ENCODE peak calls at places on chromosomes 2 and 18, in ten cellular contexts. One of them, this sample, is unnamed.

GRCh38 chr18:77088977-77089795 is 43.4 kb downstream of the MBP start:
- DNase-seq in left ventricle myocardium inferior: no peak
- DNase-seq in gastrocnemius medialis: peak
- DNase-seq in activated CD8-positive, alpha-beta memory T cell treated with anti-CD3 and anti-CD28 coated beads for 4 hours: no peak
- DNase-seq in HFFc6: no peak
- DNase-seq in NCI-H345: no peak
- DNase-seq in iris pigment epithelial cell: no peak
- DNase-seq in breast epithelium: peak
- DNase-seq in putamen: no peak
- DNase-seq in left kidney: peak
- DNase-seq in this sample: no peak

GRCh38 chr2:164599954-164600589 is 21.2 kb downstream of the GRB14 start:
- DNase-seq in left ventricle myocardium inferior: no peak
- DNase-seq in gastrocnemius medialis: no peak
- DNase-seq in activated CD8-positive, alpha-beta memory T cell treated with anti-CD3 and anti-CD28 coated beads for 4 hours: no peak
- DNase-seq in HFFc6: peak
- DNase-seq in NCI-H345: peak
- DNase-seq in iris pigment epithelial cell: peak
- DNase-seq in breast epithelium: no peak
- DNase-seq in putamen: no peak
- DNase-seq in left kidney: peak
- DNase-seq in this sample: peak

GRCh38 chr2:74498500-74499268 is 719 bp downstream of the LBX2 start:
- DNase-seq in left ventricle myocardium inferior: no peak
- DNase-seq in gastrocnemius medialis: no peak
- DNase-seq in activated CD8-positive, alpha-beta memory T cell treated with anti-CD3 and anti-CD28 coated beads for 4 hours: no peak
- DNase-seq in HFFc6: no peak
- DNase-seq in NCI-H345: no peak
- DNase-seq in iris pigment epithelial cell: peak
- DNase-seq in breast epithelium: no peak
- DNase-seq in putamen: no peak
- DNase-seq in left kidney: peak
- DNase-seq in this sample: no peak

GRCh38 chr2:178871536-178871935 is 64.3 kb upstream of the TTN start:
- DNase-seq in left ventricle myocardium inferior: no peak
- DNase-seq in gastrocnemius medialis: no peak
- DNase-seq in activated CD8-positive, alpha-beta memory T cell treated with anti-CD3 and anti-CD28 coated beads for 4 hours: no peak
- DNase-seq in HFFc6: no peak
- DNase-seq in NCI-H345: no peak
- DNase-seq in iris pigment epithelial cell: no peak
- DNase-seq in breast epithelium: no peak
- DNase-seq in putamen: no peak
- DNase-seq in left kidney: no peak
- DNase-seq in this sample: no peak

GRCh38 chr2:190490502-190490901 is 44.0 kb downstream of the NEMP2 start:
- DNase-seq in left ventricle myocardium inferior: no peak
- DNase-seq in gastrocnemius medialis: no peak
- DNase-seq in activated CD8-positive, alpha-beta memory T cell treated with anti-CD3 and anti-CD28 coated beads for 4 hours: no peak
- DNase-seq in HFFc6: no peak
- DNase-seq in NCI-H345: no peak
- DNase-seq in iris pigment epithelial cell: no peak
- DNase-seq in breast epithelium: no peak
- DNase-seq in putamen: no peak
- DNase-seq in left kidney: no peak
- DNase-seq in this sample: no peak

GRCh38 chr2:98444436-98445166 is at the start of gene INPP4A:
- DNase-seq in left ventricle myocardium inferior: peak
- DNase-seq in gastrocnemius medialis: peak
- DNase-seq in activated CD8-positive, alpha-beta memory T cell treated with anti-CD3 and anti-CD28 coated beads for 4 hours: peak
- DNase-seq in HFFc6: peak
- DNase-seq in NCI-H345: peak
- DNase-seq in iris pigment epithelial cell: peak
- DNase-seq in breast epithelium: peak
- DNase-seq in putamen: peak
- DNase-seq in left kidney: peak
- DNase-seq in this sample: peak

GRCh38 chr2:62920070-62920469 is 130.6 kb upstream of the OTX1 start:
- DNase-seq in left ventricle myocardium inferior: no peak
- DNase-seq in gastrocnemius medialis: no peak
- DNase-seq in activated CD8-positive, alpha-beta memory T cell treated with anti-CD3 and anti-CD28 coated beads for 4 hours: no peak
- DNase-seq in HFFc6: no peak
- DNase-seq in NCI-H345: no peak
- DNase-seq in iris pigment epithelial cell: peak
- DNase-seq in breast epithelium: no peak
- DNase-seq in putamen: no peak
- DNase-seq in left kidney: no peak
- DNase-seq in this sample: no peak

GRCh38 chr2:1988594-1988993 is 244.3 kb upstream of the PXDN start:
- DNase-seq in left ventricle myocardium inferior: no peak
- DNase-seq in gastrocnemius medialis: no peak
- DNase-seq in activated CD8-positive, alpha-beta memory T cell treated with anti-CD3 and anti-CD28 coated beads for 4 hours: no peak
- DNase-seq in HFFc6: no peak
- DNase-seq in NCI-H345: no peak
- DNase-seq in iris pigment epithelial cell: no peak
- DNase-seq in breast epithelium: no peak
- DNase-seq in putamen: peak
- DNase-seq in left kidney: no peak
- DNase-seq in this sample: no peak

GRCh38 chr2:175965773-175966172 is 36.3 kb downstream of the LNPK start:
- DNase-seq in left ventricle myocardium inferior: no peak
- DNase-seq in gastrocnemius medialis: no peak
- DNase-seq in activated CD8-positive, alpha-beta memory T cell treated with anti-CD3 and anti-CD28 coated beads for 4 hours: no peak
- DNase-seq in HFFc6: no peak
- DNase-seq in NCI-H345: no peak
- DNase-seq in iris pigment epithelial cell: no peak
- DNase-seq in breast epithelium: no peak
- DNase-seq in putamen: no peak
- DNase-seq in left kidney: no peak
- DNase-seq in this sample: no peak

GRCh38 chr2:61460168-61460567 is 10.7 kb downstream of the USP34 start:
- DNase-seq in left ventricle myocardium inferior: no peak
- DNase-seq in gastrocnemius medialis: no peak
- DNase-seq in activated CD8-positive, alpha-beta memory T cell treated with anti-CD3 and anti-CD28 coated beads for 4 hours: no peak
- DNase-seq in HFFc6: peak
- DNase-seq in NCI-H345: no peak
- DNase-seq in iris pigment epithelial cell: peak
- DNase-seq in breast epithelium: no peak
- DNase-seq in putamen: no peak
- DNase-seq in left kidney: no peak
- DNase-seq in this sample: no peak

GRCh38 chr2:206323486-206323885 is 49.0 kb downstream of the ZDBF2 start:
- DNase-seq in left ventricle myocardium inferior: no peak
- DNase-seq in gastrocnemius medialis: no peak
- DNase-seq in activated CD8-positive, alpha-beta memory T cell treated with anti-CD3 and anti-CD28 coated beads for 4 hours: no peak
- DNase-seq in HFFc6: no peak
- DNase-seq in NCI-H345: no peak
- DNase-seq in iris pigment epithelial cell: no peak
- DNase-seq in breast epithelium: no peak
- DNase-seq in putamen: no peak
- DNase-seq in left kidney: no peak
- DNase-seq in this sample: no peak

GRCh38 chr2:86249176-86249842 is 50.1 kb downstream of the MRPL35 start:
- DNase-seq in left ventricle myocardium inferior: no peak
- DNase-seq in gastrocnemius medialis: no peak
- DNase-seq in activated CD8-positive, alpha-beta memory T cell treated with anti-CD3 and anti-CD28 coated beads for 4 hours: no peak
- DNase-seq in HFFc6: peak
- DNase-seq in NCI-H345: peak
- DNase-seq in iris pigment epithelial cell: peak
- DNase-seq in breast epithelium: no peak
- DNase-seq in putamen: no peak
- DNase-seq in left kidney: peak
- DNase-seq in this sample: peak

GRCh38 chr2:4745596-4745995 is 946.6 kb upstream of the SOX11 start:
- DNase-seq in left ventricle myocardium inferior: no peak
- DNase-seq in gastrocnemius medialis: no peak
- DNase-seq in activated CD8-positive, alpha-beta memory T cell treated with anti-CD3 and anti-CD28 coated beads for 4 hours: no peak
- DNase-seq in HFFc6: no peak
- DNase-seq in NCI-H345: peak
- DNase-seq in iris pigment epithelial cell: no peak
- DNase-seq in breast epithelium: no peak
- DNase-seq in putamen: peak
- DNase-seq in left kidney: peak
- DNase-seq in this sample: no peak

GRCh38 chr2:24909555-24910177 is 10.4 kb downstream of the ADCY3 start:
- DNase-seq in left ventricle myocardium inferior: no peak
- DNase-seq in gastrocnemius medialis: no peak
- DNase-seq in activated CD8-positive, alpha-beta memory T cell treated with anti-CD3 and anti-CD28 coated beads for 4 hours: no peak
- DNase-seq in HFFc6: peak
- DNase-seq in NCI-H345: no peak
- DNase-seq in iris pigment epithelial cell: peak
- DNase-seq in breast epithelium: no peak
- DNase-seq in putamen: no peak
- DNase-seq in left kidney: no peak
- DNase-seq in this sample: no peak

GRCh38 chr2:134845719-134846118 is 7.3 kb downstream of the ACMSD start:
- DNase-seq in left ventricle myocardium inferior: no peak
- DNase-seq in gastrocnemius medialis: no peak
- DNase-seq in activated CD8-positive, alpha-beta memory T cell treated with anti-CD3 and anti-CD28 coated beads for 4 hours: no peak
- DNase-seq in HFFc6: peak
- DNase-seq in NCI-H345: no peak
- DNase-seq in iris pigment epithelial cell: peak
- DNase-seq in breast epithelium: no peak
- DNase-seq in putamen: no peak
- DNase-seq in left kidney: no peak
- DNase-seq in this sample: no peak

GRCh38 chr18:44715841-44716240 is 35.2 kb downstream of the SETBP1 start:
- DNase-seq in left ventricle myocardium inferior: no peak
- DNase-seq in gastrocnemius medialis: no peak
- DNase-seq in activated CD8-positive, alpha-beta memory T cell treated with anti-CD3 and anti-CD28 coated beads for 4 hours: no peak
- DNase-seq in HFFc6: no peak
- DNase-seq in NCI-H345: peak
- DNase-seq in iris pigment epithelial cell: no peak
- DNase-seq in breast epithelium: no peak
- DNase-seq in putamen: no peak
- DNase-seq in left kidney: peak
- DNase-seq in this sample: no peak

GRCh38 chr2:182368996-182369395 is 57.8 kb downstream of the PDE1A start:
- DNase-seq in left ventricle myocardium inferior: no peak
- DNase-seq in gastrocnemius medialis: no peak
- DNase-seq in activated CD8-positive, alpha-beta memory T cell treated with anti-CD3 and anti-CD28 coated beads for 4 hours: no peak
- DNase-seq in HFFc6: no peak
- DNase-seq in NCI-H345: no peak
- DNase-seq in iris pigment epithelial cell: no peak
- DNase-seq in breast epithelium: no peak
- DNase-seq in putamen: no peak
- DNase-seq in left kidney: no peak
- DNase-seq in this sample: no peak

This sample was measured in OCI-LY7.